ENCODE peak calls at places on chromosomes 4 and X, in ten cellular contexts. G is esophagus muscularis mucosa, D is testis, W is ovary, Y is uterus, S is stomach, T is esophagus squamous epithelium, P is transverse colon, V is HCT116, R is IMR-90. M is an unnamed sample.

GRCh38 chr4:19689511-19689910 is 562.2 kb upstream of the SLIT2 start:
- DNase-seq in W (no peak), S (no peak), D (no peak), V (no peak), T (no peak), Y (no peak), P (no peak), R (peak), G (no peak), M (no peak)

GRCh38 chrX:21885568-21885967 is 29.8 kb downstream of the YY2 start:
- DNase-seq in R (peak), S (no peak), P (no peak), D (no peak), W (no peak), V (no peak), Y (no peak), T (no peak), G (no peak), M (no peak)

GRCh38 chrX:53547668-53548067 is 113.5 kb upstream of the HSD17B10 start:
- DNase-seq in Y (no peak), S (no peak), P (no peak), R (no peak), W (no peak), D (no peak), G (no peak), T (no peak), V (no peak), M (no peak)

GRCh38 chr4:123995939-123996338 is 599.3 kb downstream of the SPRY1 start:
- DNase-seq in R (peak), Y (no peak), V (no peak), G (no peak), T (no peak), S (no peak), P (no peak), D (no peak), W (no peak), M (no peak)

GRCh38 chr4:87851332-87851731 is 18.6 kb downstream of the MEPE start:
- DNase-seq in T (no peak), W (no peak), Y (no peak), R (no peak), D (no peak), S (no peak), G (no peak), P (no peak), V (no peak), M (no peak)

GRCh38 chrX:48779399-48779798 is 7.0 kb upstream of the GATA1 start:
- DNase-seq in G (no peak), W (no peak), P (no peak), V (no peak), Y (no peak), S (no peak), R (no peak), T (no peak), D (no peak), M (no peak)

GRCh38 chrX:9279271-9279596 is 185.6 kb upstream of the TBL1X start:
- DNase-seq in V (no peak), D (no peak), Y (no peak), T (no peak), R (peak), P (no peak), W (no peak), S (no peak), G (no peak), M (no peak)

GRCh38 chrX:112641449-112641848 is 38.3 kb downstream of the LHFPL1 start:
- DNase-seq in T (no peak), P (no peak), R (no peak), G (no peak), D (no peak), S (no peak), V (no peak), W (no peak), Y (no peak), M (no peak)

GRCh38 chr4:87521757-87522374 is 7.3 kb downstream of the SPARCL1 start:
- DNase-seq in Y (no peak), P (no peak), T (no peak), V (peak), R (peak), S (no peak), G (no peak), W (no peak), D (no peak), M (no peak)

GRCh38 chr4:94298725-94299252 is 43.8 kb downstream of the HPGDS start:
- DNase-seq in R (no peak), S (no peak), G (no peak), T (no peak), W (no peak), P (no peak), D (no peak), V (no peak), Y (no peak), M (no peak)

GRCh38 chrX:45571453-45571852 is 370.8 kb upstream of the DIPK2B start:
- DNase-seq in D (no peak), S (no peak), P (no peak), W (no peak), Y (no peak), V (no peak), R (no peak), T (no peak), G (no peak), M (no peak)

GRCh38 chr4:19693949-19694597 is 557.6 kb upstream of the SLIT2 start:
- DNase-seq in S (no peak), Y (peak), D (no peak), P (no peak), T (no peak), G (no peak), R (no peak), V (no peak), W (no peak), M (no peak)

GRCh38 chr4:121041307-121042090 is 30.8 kb downstream of the NDNF start:
- DNase-seq in P (no peak), W (no peak), D (no peak), V (no peak), R (no peak), Y (no peak), G (no peak), T (no peak), S (no peak), M (no peak)

GRCh38 chr4:164601653-164602052 is 152.3 kb upstream of the SMIM31 start:
- DNase-seq in P (no peak), D (no peak), Y (no peak), V (no peak), T (no peak), W (no peak), S (no peak), G (no peak), R (no peak), M (no peak)

GRCh38 chr4:184648220-184649025 is 824 bp downstream of the CASP3 start:
- DNase-seq in R (peak), G (peak), Y (peak), D (peak), S (peak), W (peak), P (peak), T (peak), V (no peak), M (peak)

GRCh38 chr4:1544861-1545275 is 138.6 kb upstream of the NKX1-1 start:
- DNase-seq in D (no peak), P (peak), W (no peak), Y (no peak), T (no peak), S (no peak), R (no peak), G (no peak), V (no peak), M (no peak)

GRCh38 chr4:61202100-61202637 is 2.0 kb downstream of the ADGRL3 start:
- DNase-seq in T (no peak), D (peak), G (no peak), W (no peak), Y (no peak), R (no peak), V (no peak), P (no peak), S (no peak), M (no peak)

GRCh38 chr4:74374561-74375327 is 9.8 kb downstream of the EREG start:
- DNase-seq in S (peak), D (no peak), G (no peak), V (peak), T (no peak), W (no peak), P (peak), R (peak), Y (no peak), M (no peak)

GRCh38 chrX:110987292-110987691 is 108.7 kb upstream of the PAK3 start:
- DNase-seq in W (no peak), R (no peak), P (no peak), Y (no peak), D (no peak), G (no peak), T (no peak), V (no peak), S (no peak), M (no peak)

GRCh38 chr4:81769244-81769643 is 297.5 kb upstream of the RASGEF1B start:
- DNase-seq in T (no peak), Y (no peak), G (no peak), P (no peak), V (no peak), R (no peak), S (no peak), D (no peak), W (no peak), M (no peak)

GRCh38 chr4:25088342-25088952 is 57.7 kb upstream of the LGI2 start:
- DNase-seq in R (peak), Y (no peak), D (peak), V (no peak), S (no peak), G (no peak), P (no peak), T (no peak), W (no peak), M (no peak)

GRCh38 chr4:48877827-48878535 is 28.6 kb downstream of the OCIAD2 start:
- DNase-seq in G (no peak), V (no peak), Y (no peak), P (no peak), S (no peak), W (no peak), T (no peak), D (no peak), R (no peak), M (no peak)

GRCh38 chr4:143559757-143560147 is 46.2 kb downstream of the SMARCA5 start:
- DNase-seq in W (no peak), P (no peak), R (no peak), T (no peak), V (no peak), D (no peak), G (no peak), S (no peak), Y (no peak), M (no peak)

GRCh38 chr4:115844180-115844579 is 730.8 kb upstream of the NDST4 start:
- DNase-seq in R (no peak), D (no peak), S (no peak), P (no peak), G (no peak), T (no peak), W (no peak), V (no peak), Y (no peak), M (no peak)

GRCh38 chrX:46582964-46583363 is 9.4 kb downstream of the CHST7 start:
- DNase-seq in V (no peak), W (no peak), S (no peak), T (no peak), Y (peak), R (peak), P (no peak), D (peak), G (no peak), M (no peak)

GRCh38 chrX:16665089-16665488 is 15.1 kb downstream of the S100G start:
- DNase-seq in W (no peak), R (peak), Y (no peak), T (no peak), S (no peak), V (no peak), P (no peak), D (no peak), G (no peak), M (no peak)

GRCh38 chrX:16662402-16662801 is 12.4 kb downstream of the S100G start:
- DNase-seq in V (no peak), P (no peak), D (no peak), Y (no peak), T (no peak), G (no peak), W (no peak), S (no peak), R (no peak), M (no peak)

GRCh38 chrX:16664059-16664458 is 14.1 kb downstream of the S100G start:
- DNase-seq in D (no peak), V (no peak), G (no peak), S (no peak), W (no peak), R (peak), Y (no peak), P (no peak), T (no peak), M (no peak)

GRCh38 chrX:16666541-16666940 is 16.6 kb downstream of the S100G start:
- DNase-seq in G (no peak), S (no peak), R (peak), V (no peak), T (no peak), Y (no peak), D (no peak), W (no peak), P (no peak), M (no peak)

DNA sequence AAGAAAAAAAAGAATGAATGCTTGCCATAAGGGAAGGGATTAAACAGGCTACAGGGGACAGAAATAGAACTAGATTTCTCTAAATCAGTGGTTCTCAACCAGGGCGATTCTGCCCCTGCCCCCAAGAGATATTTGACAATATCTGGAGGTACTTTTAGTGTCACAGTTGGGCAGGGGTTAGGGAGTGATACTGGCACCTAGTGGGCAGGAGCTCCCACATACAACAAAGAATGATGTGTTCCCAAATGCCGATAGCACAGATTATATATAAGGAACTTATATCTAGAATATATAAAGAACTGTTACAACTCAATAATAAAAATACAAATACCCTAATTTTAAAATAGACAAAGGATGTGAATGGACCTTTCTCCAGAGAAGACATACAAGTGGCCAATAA is 14.7 kb downstream of the S100G start:
- DNase-seq in S (no peak), W (no peak), T (no peak), G (no peak), Y (no peak), R (no peak), D (no peak), P (no peak), V (no peak), M (no peak)
- TF ChIP-seq CTCF in S (no peak), W (no peak), T (no peak), G (no peak), Y (no peak), R (no peak), D (no peak), P (no peak), V (no peak), M (no peak)

GRCh38 chrX:29042341-29042740 is 455.1 kb downstream of the IL1RAPL1 start:
- DNase-seq in P (no peak), V (no peak), D (no peak), G (no peak), S (no peak), W (no peak), Y (no peak), R (no peak), T (no peak), M (no peak)

GRCh38 chrX:29039501-29039900 is 452.3 kb downstream of the IL1RAPL1 start:
- DNase-seq in R (no peak), V (no peak), T (no peak), G (no peak), W (no peak), P (no peak), D (no peak), S (no peak), Y (no peak), M (no peak)

GRCh38 chrX:29040160-29040559 is 452.9 kb downstream of the IL1RAPL1 start:
- DNase-seq in P (no peak), G (no peak), W (no peak), V (no peak), D (no peak), S (no peak), R (no peak), T (no peak), Y (no peak), M (peak)

GRCh38 chrX:29043751-29044150 is 456.5 kb downstream of the IL1RAPL1 start:
- DNase-seq in Y (no peak), D (no peak), W (no peak), T (no peak), R (no peak), G (no peak), S (no peak), P (no peak), V (no peak), M (no peak)

DNA sequence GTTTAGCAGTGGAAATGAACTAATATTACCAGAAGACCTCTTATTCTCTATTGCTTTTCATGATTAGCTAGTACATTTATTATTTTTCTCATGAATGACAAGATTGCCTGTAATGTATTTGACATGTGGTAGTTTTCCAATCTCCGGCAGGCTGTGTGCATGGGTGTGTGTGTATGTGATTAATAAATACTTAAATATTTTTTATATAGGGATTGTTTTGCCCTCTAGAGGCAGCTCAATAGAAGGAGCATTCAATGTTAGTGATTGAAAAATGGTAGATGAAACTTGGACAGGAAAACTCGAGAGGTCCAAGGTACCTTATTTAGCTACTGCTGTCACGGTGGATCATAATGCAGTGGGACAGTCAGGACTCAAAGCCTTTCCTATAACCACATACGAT is 457.6 kb downstream of the IL1RAPL1 start:
- DNase-seq in R (peak), S (no peak), W (no peak), T (no peak), P (no peak), G (no peak), D (no peak), V (no peak), Y (no peak), M (no peak)
- TF ChIP-seq POLR2A in R (no peak), S (no peak), W (no peak), T (no peak), P (no peak), G (no peak), D (no peak), V (no peak), Y (no peak), M (no peak)

GRCh38 chrX:64097891-64098290 is 107.6 kb downstream of the AMER1 start:
- DNase-seq in V (no peak), D (no peak), P (no peak), G (no peak), R (no peak), T (no peak), W (no peak), S (no peak), Y (no peak), M (no peak)

GRCh38 chrX:64093761-64094160 is 111.7 kb downstream of the AMER1 start:
- DNase-seq in R (peak), T (no peak), V (no peak), W (no peak), G (no peak), D (no peak), Y (no peak), S (no peak), P (no peak), M (no peak)
- TF ChIP-seq CTCF in R (peak), T (peak), V (no peak), W (no peak), G (peak), D (peak), Y (no peak), S (peak), P (no peak), M (no peak)

DNA sequence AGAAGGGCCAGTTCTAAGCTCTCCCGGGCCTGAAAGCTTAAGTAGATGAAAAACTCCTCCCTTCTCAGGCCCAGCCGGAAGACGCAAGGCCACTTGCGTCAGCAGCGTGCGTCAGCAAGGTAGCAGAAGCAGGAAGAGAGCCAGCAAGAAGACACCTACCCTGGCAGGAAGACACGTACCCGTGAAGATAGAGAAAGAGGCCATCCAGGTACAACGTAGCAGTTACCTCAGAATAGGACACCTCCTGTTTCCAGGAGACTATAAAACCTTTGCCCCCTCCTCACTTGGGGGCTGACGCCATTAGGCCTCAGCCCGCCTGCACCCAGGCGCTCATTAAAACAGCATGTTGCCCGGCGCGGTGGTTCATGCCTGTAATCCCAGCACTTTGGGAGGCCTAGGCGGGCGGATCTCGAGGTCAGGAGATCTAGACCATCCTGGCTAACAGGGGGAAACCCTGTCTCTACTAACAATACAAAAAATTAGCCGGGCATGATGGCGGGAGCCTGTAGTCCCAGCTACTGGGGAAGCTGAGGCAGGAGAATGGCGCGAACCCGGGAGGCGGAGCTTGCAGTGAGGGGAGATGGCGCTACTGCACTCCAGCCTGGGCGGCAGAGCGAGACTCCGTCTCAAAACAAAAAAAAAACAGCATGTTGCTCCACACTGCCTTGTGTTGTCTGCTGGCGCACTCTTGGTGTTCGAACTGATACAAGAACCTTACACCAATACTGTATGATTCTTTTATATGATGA is 242.7 kb upstream of the NWD2 start:
- DNase-seq in Y (no peak), W (no peak), S (no peak), P (no peak), G (no peak), D (peak), V (peak), T (no peak), R (no peak), M (no peak)
- TF ChIP-seq POLR2A in Y (no peak), W (no peak), S (no peak), P (no peak), G (no peak), D (no peak), V (no peak), T (no peak), R (no peak), M (no peak)

M was measured in thyroid gland.